ENCODE peak calls at places on chromosomes 5 and 9, in seven cellular contexts. D is A172; U is HFF-Myc; W is CD4-positive, alpha-beta T cell; J is neural progenitor cell; A is NCI-H1092 treated with DMSO at 0.1 percent for 48 hours; K is AG09309. L is an unnamed sample.
A peak's percentile ranks its signal among the peaks of the same experiment; 100 is the strongest.

GRCh38 chr5:68557162-68557936 is 341.8 kb downstream of the PIK3R1 start:
- DNase-seq in D (no peak), U (no peak), W (no peak), J (no peak), A (no peak), K (no peak), L (no peak)

GRCh38 chr9:135886147-135886981 is 21.0 kb downstream of the CAMSAP1 start:
- DNase-seq in D (no peak), U (no peak), W (no peak), J (no peak), A (no peak), K (no peak), L (no peak)

GRCh38 chr5:102691434-102691833 is 63.7 kb upstream of the PAM start:
- DNase-seq in D (no peak), U (no peak), W (no peak), J (no peak), A (no peak), K (no peak), L (no peak)

GRCh38 chr9:94981661-94982060 is 255.2 kb downstream of the AOPEP start:
- DNase-seq in D (no peak), U (no peak), W (no peak), J (no peak), A (no peak), K (no peak), L (no peak)

GRCh38 chr9:136535070-136535469 is 10.8 kb downstream of the NOTCH1 start:
- DNase-seq in D (no peak), U (no peak), W (no peak), J (no peak), A (no peak), K (no peak), L (no peak)

GRCh38 chr5:139765409-139766217 is 30.0 kb upstream of the PSD2 start:
- DNase-seq in D (peak; percentile 60), U (no peak), W (peak; percentile 75), J (peak; percentile 92), A (peak; percentile 79), K (no peak), L (no peak)

GRCh38 chr9:70101265-70101664 is 57.6 kb downstream of the MAMDC2 start:
- DNase-seq in D (peak; percentile 41), U (no peak), W (no peak), J (no peak), A (no peak), K (no peak), L (no peak)

GRCh38 chr5:89241186-89241585 is 358.2 kb upstream of the MEF2C start:
- DNase-seq in D (peak; percentile 35), U (no peak), W (no peak), J (no peak), A (no peak), K (peak; percentile 10), L (no peak)

GRCh38 chr5:105905392-105905791 is 1765.3 kb downstream of the EFNA5 start:
- DNase-seq in D (no peak), U (no peak), W (no peak), J (no peak), A (no peak), K (no peak), L (no peak)

GRCh38 chr5:32343058-32343672 is 30.4 kb upstream of the MTMR12 start:
- DNase-seq in D (no peak), U (no peak), W (no peak), J (no peak), A (no peak), K (no peak), L (no peak)

GRCh38 chr9:79565245-79565644 is 6.5 kb upstream of the TLE4 start:
- DNase-seq in D (no peak), U (no peak), W (no peak), J (no peak), A (no peak), K (no peak), L (no peak)

GRCh38 chr5:138985683-138986082 is 110.5 kb upstream of the LRRTM2 start:
- DNase-seq in D (no peak), U (no peak), W (no peak), J (no peak), A (no peak), K (no peak), L (no peak)

GRCh38 chr5:132003170-132003744 is 8.2 kb downstream of the ACSL6 start:
- DNase-seq in D (no peak), U (no peak), W (no peak), J (peak; percentile 76), A (no peak), K (no peak), L (no peak)

GRCh38 chr5:38807570-38808461 is 38.0 kb upstream of the OSMR start:
- DNase-seq in D (peak; percentile 96), U (peak; percentile 88), W (no peak), J (no peak), A (no peak), K (peak; percentile 77), L (no peak)

GRCh38 chr9:108234811-108235210 is 621.0 kb downstream of the ACTL7B start:
- DNase-seq in D (no peak), U (no peak), W (no peak), J (no peak), A (no peak), K (no peak), L (no peak)

GRCh38 chr5:14008819-14009311 is 64.4 kb upstream of the DNAH5 start:
- DNase-seq in D (no peak), U (no peak), W (no peak), J (no peak), A (peak; percentile 44), K (no peak), L (no peak)

GRCh38 chr9:126410229-126410628 is 83.6 kb downstream of the MVB12B start:
- DNase-seq in D (no peak), U (no peak), W (no peak), J (no peak), A (no peak), K (no peak), L (no peak)